ENCODE peak calls at places on chromosomes 6 and 20, in eight cellular contexts. X is PC-3, I is psoas muscle, R is GM06990, O is body of pancreas, Z is aorta, Y is breast epithelium, A is PC-9. Q is an unnamed sample. For H3K27me3 and H3K36me3, the result is how much of the 10 kb centered on the place peaks cover.

GRCh38 chr20:32465092-32465900 is 107.2 kb downstream of the ASXL1 start:
- DNase-seq in A (peak), X (no peak), Z (peak), I (peak), Y (peak), R (no peak), O (peak), Q (peak)

GRCh38 chr6:82361631-82362030 is 2.0 kb upstream of the TPBG start:
- DNase-seq in I (no peak), Y (no peak), Z (no peak), O (no peak), A (no peak), X (no peak), R (no peak), Q (no peak)

GRCh38 chr6:117118490-117118889 is 146.9 kb upstream of the VGLL2 start:
- DNase-seq in Y (no peak), A (no peak), Z (no peak), R (no peak), O (no peak), X (no peak), I (no peak), Q (no peak)

GRCh38 chr6:15945593-15946159 is 183.2 kb upstream of the MYLIP start:
- DNase-seq in A (no peak), O (no peak), Y (no peak), X (peak), I (no peak), R (no peak), Z (no peak), Q (no peak)

GRCh38 chr6:166743925-166744653 is 117.0 kb upstream of the RPS6KA2 start:
- DNase-seq in A (no peak), O (no peak), R (no peak), Y (no peak), I (no peak), Z (no peak), X (no peak), Q (peak)

GRCh38 chr20:4973330-4974097 is 27.8 kb downstream of the SLC23A2 start:
- DNase-seq in R (peak), O (peak), A (no peak), Y (no peak), X (no peak), Z (no peak), I (peak), Q (no peak)

GRCh38 chr6:169287675-169288074 is 34.0 kb upstream of the THBS2 start:
- DNase-seq in O (no peak), Y (no peak), R (no peak), Z (no peak), I (no peak), X (no peak), A (no peak), Q (no peak)

GRCh38 chr6:169424149-169424804 is 170.6 kb upstream of the THBS2 start:
- DNase-seq in Y (no peak), A (no peak), X (no peak), R (no peak), Z (peak), O (no peak), I (no peak), Q (no peak)

GRCh38 chr6:109236140-109237081 is 141.1 kb downstream of the CEP57L1 start:
- DNase-seq in X (no peak), Y (no peak), Z (no peak), O (peak), I (no peak), R (no peak), A (no peak), Q (peak)

GRCh38 chr6:626236-626635 is 30.7 kb downstream of the HUS1B start:
- DNase-seq in X (peak), Z (no peak), A (no peak), Y (no peak), O (no peak), I (peak), R (no peak), Q (no peak)

GRCh38 chr20:14583413-14583812 is 246.0 kb upstream of the FLRT3 start:
- DNase-seq in Y (no peak), A (peak), R (no peak), O (no peak), Z (no peak), X (peak), I (no peak), Q (no peak)

GRCh38 chr20:4136078-4136966 is 121.0 kb upstream of the RNF24 start:
- DNase-seq in A (no peak), Z (no peak), O (no peak), X (no peak), R (no peak), Y (no peak), I (no peak), Q (no peak)

GRCh38 chr6:158322724-158323560 is 10.7 kb downstream of the TULP4 start:
- DNase-seq in A (peak), R (peak), X (peak), I (no peak), Z (no peak), Y (no peak), O (no peak), Q (no peak)

GRCh38 chr6:157226761-157227160 is 96.6 kb downstream of the TMEM242 start:
- DNase-seq in Y (no peak), X (no peak), O (no peak), Z (no peak), A (no peak), R (no peak), I (no peak), Q (peak)

GRCh38 chr6:108564178-108564577 is 3.5 kb downstream of the FOXO3 start:
- DNase-seq in Z (no peak), R (peak), Y (no peak), I (no peak), O (no peak), X (peak), A (peak), Q (no peak)

GRCh38 chr6:11595903-11596302 is 58.4 kb downstream of the TMEM170B start:
- DNase-seq in Z (no peak), Y (no peak), O (no peak), I (no peak), R (no peak), X (peak), A (no peak), Q (peak)

GRCh38 chr6:152308306-152308705 is 328.9 kb downstream of the SYNE1 start:
- DNase-seq in O (no peak), R (no peak), A (no peak), I (no peak), X (no peak), Z (no peak), Y (no peak), Q (no peak)

GRCh38 chr6:25417206-25417605 is 138.0 kb downstream of the CARMIL1 start:
- DNase-seq in Y (no peak), Z (no peak), O (no peak), X (no peak), A (no peak), I (no peak), R (no peak), Q (no peak)

GRCh38 chr20:20824924-20825584 is 112.6 kb upstream of the RALGAPA2 start:
- DNase-seq in I (peak), Y (peak), X (peak), A (no peak), O (peak), R (peak), Z (peak), Q (peak)

GRCh38 chr6:12886961-12887775 is 170.6 kb downstream of the PHACTR1 start:
- DNase-seq in Z (no peak), X (peak), Y (no peak), O (no peak), R (no peak), I (no peak), A (no peak), Q (peak)

GRCh38 chr20:35120012-35120701 is 27.0 kb downstream of the EDEM2 start:
- DNase-seq in Z (no peak), X (no peak), O (no peak), I (no peak), R (no peak), A (peak), Y (no peak), Q (no peak)

GRCh38 chr6:1238040-1238439 is 73.9 kb upstream of the FOXQ1 start:
- DNase-seq in O (no peak), X (no peak), Y (no peak), I (no peak), R (no peak), A (no peak), Z (no peak), Q (no peak)

GRCh38 chr6:1771324-1771723 is 161.6 kb downstream of the FOXC1 start:
- DNase-seq in R (no peak), I (no peak), Y (no peak), Z (no peak), O (no peak), A (no peak), X (peak), Q (no peak)

GRCh38 chr6:45625191-45625664 is 247.5 kb upstream of the SUPT3H start:
- DNase-seq in O (no peak), Z (no peak), A (no peak), I (no peak), R (no peak), X (peak), Y (no peak), Q (no peak)

GRCh38 chr20:50194831-50195523 is 4.3 kb downstream of the CEBPB start:
- DNase-seq in Y (no peak), I (peak), O (no peak), A (no peak), Z (no peak), X (no peak), R (no peak), Q (peak)
- H3K4me3 ChIP-seq in Y (peak), I (peak), O (no peak), A (peak), Z (no peak), X (no peak), R (no peak), Q (no peak)

GRCh38 chr20:46058656-46059281 is 29.8 kb downstream of the SLC12A5 start:
- DNase-seq in A (no peak), O (no peak), Z (no peak), X (no peak), R (no peak), I (no peak), Y (no peak), Q (peak)
- H3K27me3 ChIP-seq in A (under half), O (under half), Z (under half), X (under half), R (under half), I (under half), Y (under half), Q (half or more)

DNA sequence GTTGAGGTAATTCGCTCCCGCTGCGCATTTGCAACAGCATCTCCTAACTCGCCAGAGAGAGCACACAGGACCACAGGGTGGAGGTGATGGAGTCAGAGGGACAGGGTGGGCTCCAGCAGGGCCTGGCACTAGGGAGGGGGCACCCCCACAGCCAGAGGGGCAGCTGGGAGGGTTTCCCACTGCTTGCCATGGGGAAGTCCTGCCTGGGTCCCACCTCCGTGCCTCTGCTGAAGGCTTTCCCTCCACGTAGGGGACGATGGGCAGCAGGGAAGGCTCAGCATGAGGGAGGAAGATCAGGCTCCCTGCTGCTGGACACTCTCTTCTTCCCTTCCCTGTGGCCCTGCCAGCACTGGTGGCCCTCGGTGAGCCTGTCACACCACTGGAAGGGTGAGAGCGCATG is 37.2 kb downstream of the VSTM2L start:
- DNase-seq in X (no peak), Z (peak), O (no peak), R (no peak), Y (no peak), A (no peak), I (no peak), Q (peak)
- H3K36me3 ChIP-seq in X (under half), Z (under half), O (under half), R (under half), Y (under half), A (under half), I (under half), Q (under half)

DNA sequence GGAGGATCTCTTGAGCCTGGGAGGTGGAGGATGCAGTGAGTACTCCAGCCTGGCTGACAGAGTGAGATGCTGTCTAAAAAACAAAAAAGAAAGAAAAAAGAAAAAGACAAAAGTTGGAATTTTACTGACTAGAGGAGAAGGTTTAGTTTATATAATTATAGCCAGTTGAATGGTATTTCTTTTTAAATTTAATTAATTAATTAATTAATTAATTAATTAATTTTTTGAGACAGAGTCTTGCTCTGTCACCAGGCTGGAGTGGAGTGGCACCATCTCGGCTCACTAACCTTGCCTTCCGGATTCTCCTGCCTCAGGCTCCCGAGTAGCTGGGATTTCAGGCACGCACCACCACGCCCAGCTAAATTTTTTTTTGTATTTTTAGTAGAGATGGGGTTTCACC is 8.7 kb downstream of the DNAH8 start:
- DNase-seq in X (no peak), O (no peak), I (no peak), Y (no peak), A (no peak), Z (no peak), R (no peak), Q (no peak)
- H3K4me3 ChIP-seq in X (no peak), O (no peak), I (no peak), Y (no peak), A (no peak), Z (no peak), R (no peak), Q (no peak)